ENCODE peak calls at places on chromosome 3, in seven cellular contexts. R, M, L, P, G, K and X are unnamed samples.

GRCh38 chr3:13042932-13043275 is 30.3 kb downstream of the IQSEC1 start:
- DNase-seq in L (no peak), M (no peak), G (no peak), R (no peak), K (no peak), P (no peak), X (no peak)

GRCh38 chr3:103863381-103863780 is 1428.6 kb downstream of the ZPLD1 start:
- DNase-seq in M (no peak), R (no peak), G (no peak), P (no peak), K (no peak), L (no peak), X (no peak)

GRCh38 chr3:15428539-15428938 is 1.1 kb downstream of the EAF1 start:
- DNase-seq in R (peak; percentile 37), M (no peak), P (peak; percentile 81), L (peak; percentile 61), K (no peak), G (no peak), X (peak; percentile 14)

GRCh38 chr3:156553705-156554356 is 1.1 kb downstream of the SSR3 start:
- DNase-seq in M (no peak), R (no peak), P (peak; percentile 84), G (peak; percentile 21), L (peak; percentile 27), K (no peak), X (peak; percentile 69)

GRCh38 chr3:187975571-187976360 is 178.2 kb upstream of the LPP start:
- DNase-seq in G (no peak), M (no peak), L (peak; percentile 30), P (peak; percentile 94), R (peak; percentile 31), K (peak; percentile 38), X (peak; percentile 86)

GRCh38 chr3:31567036-31567435 is 34.3 kb downstream of the STT3B start:
- DNase-seq in P (peak; percentile 11), K (no peak), L (no peak), R (peak; percentile 26), M (no peak), G (peak; percentile 1), X (no peak)

GRCh38 chr3:52220380-52221026 is 4.9 kb downstream of the TLR9 start:
- DNase-seq in G (peak; percentile 62), K (peak; percentile 88), M (peak; percentile 96), L (peak; percentile 87), R (peak; percentile 94), P (peak; percentile 68), X (peak; percentile 62)

GRCh38 chr3:39237012-39237411 is 42.8 kb downstream of the CX3CR1 start:
- DNase-seq in L (no peak), M (no peak), R (no peak), P (no peak), K (no peak), G (no peak), X (no peak)